ENCODE peak calls at places on chromosomes 11 and 22, in four cellular contexts. S is tibial nerve, Z is HCT116, E is endothelial cell of umbilical vein. R is an unnamed sample.

GRCh38 chr11:57568330-57568766 is 876 bp upstream of the UBE2L6 start:
- DNase-seq in S (peak; percentile 90), Z (peak; percentile 56), E (peak; percentile 72), R (no peak)

GRCh38 chr11:12202911-12203310 is 92.5 kb downstream of the MICAL2 start:
- DNase-seq in S (no peak), Z (no peak), E (no peak), R (no peak)

GRCh38 chr22:46770151-46770641 is 7.7 kb downstream of the TBC1D22A start:
- DNase-seq in S (no peak), Z (no peak), E (no peak), R (no peak)

GRCh38 chr11:21814169-21814568 is 378.7 kb upstream of the ANO5 start:
- DNase-seq in S (no peak), Z (no peak), E (no peak), R (no peak)

GRCh38 chr22:50505776-50506610 is 1.5 kb downstream of the LMF2 start:
- DNase-seq in S (no peak), Z (no peak), E (no peak), R (no peak)

GRCh38 chr11:91513734-91514133 is 710.9 kb upstream of the FAT3 start:
- DNase-seq in S (no peak), Z (no peak), E (no peak), R (no peak)

GRCh38 chr11:110992481-110992880 is 253.0 kb upstream of the POU2AF2 start:
- DNase-seq in S (no peak), Z (no peak), E (no peak), R (no peak)

GRCh38 chr11:88523362-88524028 is 186.0 kb upstream of the CTSC start:
- DNase-seq in S (no peak), Z (no peak), E (peak; percentile 9), R (no peak)

GRCh38 chr11:8913961-8914660 is 3.1 kb downstream of the AKIP1 start:
- DNase-seq in S (no peak), Z (no peak), E (peak; percentile 57), R (no peak)

GRCh38 chr11:2987881-2988280 is 4.2 kb downstream of the NAP1L4 start:
- DNase-seq in S (no peak), Z (no peak), E (peak; percentile 6), R (no peak)

DNA sequence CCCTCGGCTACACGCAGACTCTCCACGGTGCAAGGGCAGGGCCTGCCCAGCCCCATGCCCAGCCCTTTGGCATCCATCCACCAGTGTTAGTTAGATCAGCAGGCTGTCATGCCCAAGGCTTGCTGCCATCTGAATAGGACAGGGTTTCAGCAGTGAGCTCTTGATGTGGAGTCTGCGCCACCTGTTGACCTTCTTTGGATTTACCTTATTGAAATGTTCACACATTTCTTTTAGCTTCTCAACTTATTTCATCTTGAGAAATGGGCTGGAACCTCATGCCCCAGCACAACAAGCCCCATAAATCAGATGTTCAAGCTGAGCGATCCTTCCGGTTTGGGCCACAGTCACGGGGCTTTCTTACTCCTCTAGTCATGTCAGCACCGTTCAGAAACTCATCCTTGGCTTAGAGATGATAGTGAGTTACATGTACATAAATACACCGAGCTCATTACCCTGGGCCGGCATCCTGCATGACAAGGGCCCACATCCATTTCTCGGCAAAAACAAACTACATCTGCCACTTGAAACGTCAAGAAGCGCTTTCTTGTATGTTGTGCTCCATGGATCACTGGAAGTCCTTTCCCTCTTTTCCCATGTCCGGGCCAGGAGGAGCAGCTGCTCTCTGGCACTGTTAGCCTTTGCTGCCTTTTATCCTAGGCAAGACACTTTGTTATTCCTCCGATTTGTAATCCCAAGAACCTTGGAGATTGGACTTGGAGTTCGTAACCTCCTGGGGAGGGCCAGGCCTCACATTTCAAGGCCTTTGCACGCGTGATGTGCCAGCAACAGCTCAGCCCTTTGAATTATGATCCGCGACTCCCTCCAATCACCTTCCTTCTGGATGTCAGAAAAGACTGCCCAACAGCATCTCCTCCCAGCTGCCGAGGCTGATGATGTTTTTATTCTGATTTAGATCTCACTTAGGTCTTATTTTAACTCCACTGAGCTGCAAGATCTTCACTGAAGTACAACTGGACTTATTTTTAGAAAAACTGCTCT is 61.9 kb downstream of the PARVB start:
- DNase-seq in S (peak; percentile 48), Z (peak; percentile 52), E (peak; percentile 80), R (peak; percentile 26)
- TF ChIP-seq POLR2A in S (no peak), Z (no peak), E (no peak), R (no peak)

DNA sequence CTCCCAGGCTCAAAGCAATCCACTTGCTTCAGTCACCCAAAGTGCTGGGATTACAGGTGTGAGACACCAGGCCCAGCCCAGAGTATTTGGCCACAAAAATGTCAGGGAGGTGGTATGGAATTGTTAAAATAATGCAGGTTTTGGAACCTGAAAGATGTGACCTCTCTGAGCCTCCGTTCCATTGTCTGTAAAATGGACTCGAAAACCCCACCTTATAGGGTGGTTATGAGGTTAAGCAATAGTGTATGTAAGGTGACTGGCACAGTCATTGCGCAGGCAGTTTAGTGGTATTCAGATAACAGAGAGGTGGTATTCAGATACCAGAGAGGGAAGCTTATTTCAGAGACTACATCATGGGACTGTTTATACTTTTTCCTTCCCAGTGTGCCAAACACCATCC is 52.5 kb upstream of the PRSS23 start:
- DNase-seq in S (no peak), Z (no peak), E (no peak), R (no peak)
- TF ChIP-seq POLR2A in S (no peak), Z (no peak), E (no peak), R (no peak)

GRCh38 chr22:21959274-21960074 is 6.8 kb upstream of the PPM1F start:
- DNase-seq in S (no peak), Z (no peak), E (no peak), R (no peak)

GRCh38 chr22:21960200-21961126 is 7.8 kb upstream of the PPM1F start:
- DNase-seq in S (no peak), Z (no peak), E (no peak), R (no peak)

GRCh38 chr22:21961886-21962654 is 9.4 kb upstream of the PPM1F start:
- DNase-seq in S (no peak), Z (no peak), E (no peak), R (peak; percentile 41)

GRCh38 chr22:21961127-21961867 is 8.6 kb upstream of the PPM1F start:
- DNase-seq in S (no peak), Z (no peak), E (no peak), R (no peak)

GRCh38 chr22:21958360-21959273 is 6.0 kb upstream of the PPM1F start:
- DNase-seq in S (no peak), Z (no peak), E (no peak), R (no peak)
- TF ChIP-seq POLR2A in S (no peak), Z (no peak), E (no peak), R (no peak)

GRCh38 chr11:68370211-68371111 is 58.1 kb downstream of the LRP5 start:
- DNase-seq in S (no peak), Z (no peak), E (no peak), R (no peak)
- TF ChIP-seq POLR2A in S (no peak), Z (no peak), E (no peak), R (no peak)

GRCh38 chr11:101323997-101324396 is 194.4 kb upstream of the PGR start:
- DNase-seq in S (no peak), Z (no peak), E (no peak), R (no peak)

GRCh38 chr11:101326141-101326540 is 196.5 kb upstream of the PGR start:
- DNase-seq in S (no peak), Z (no peak), E (no peak), R (no peak)

DNA sequence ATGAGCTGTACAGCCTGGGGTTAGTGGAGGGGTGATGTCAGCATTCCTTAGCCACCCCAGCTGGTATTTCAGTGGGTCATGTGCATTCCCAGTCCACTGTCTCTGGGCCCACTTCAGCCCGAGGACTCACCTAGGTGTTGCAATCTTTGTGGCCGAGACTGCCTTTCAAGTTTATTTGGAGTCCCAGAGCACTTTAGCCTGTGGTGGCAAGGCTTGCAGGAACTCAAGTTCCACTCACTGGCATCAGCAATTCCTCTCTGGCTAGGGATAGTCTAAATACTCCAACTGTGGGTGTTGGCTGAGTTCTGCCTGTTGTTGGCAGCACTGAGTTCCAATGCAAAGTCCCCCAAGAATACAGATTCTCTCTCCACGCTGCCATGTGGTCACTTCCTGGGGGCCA is 191.6 kb upstream of the PGR start:
- DNase-seq in S (no peak), Z (no peak), E (no peak), R (no peak)
- TF ChIP-seq POLR2A in S (no peak), Z (no peak), E (no peak), R (no peak)

GRCh38 chr22:45537734-45538181 is 35.1 kb downstream of the FBLN1 start:
- DNase-seq in S (peak; percentile 38), Z (no peak), E (no peak), R (peak; percentile 74)
- TF ChIP-seq POLR2A in S (no peak), Z (no peak), E (no peak), R (no peak)

GRCh38 chr11:45933846-45934579 is 11.6 kb downstream of the LARGE2 start:
- DNase-seq in S (no peak), Z (no peak), E (no peak), R (no peak)

GRCh38 chr11:45930951-45931563 is 8.6 kb downstream of the LARGE2 start:
- DNase-seq in S (no peak), Z (no peak), E (no peak), R (no peak)

GRCh38 chr11:45933131-45933821 is 10.8 kb downstream of the LARGE2 start:
- DNase-seq in S (no peak), Z (no peak), E (no peak), R (no peak)

GRCh38 chr11:45931739-45932138 is 9.3 kb downstream of the LARGE2 start:
- DNase-seq in S (no peak), Z (no peak), E (no peak), R (no peak)

GRCh38 chr11:45932217-45932616 is 9.8 kb downstream of the LARGE2 start:
- DNase-seq in S (no peak), Z (no peak), E (no peak), R (no peak)
- TF ChIP-seq POLR2A in S (no peak), Z (no peak), E (no peak), R (no peak)

R was measured in H54.